ENCODE peak calls at places on chromosomes 11 and 22, in seven cellular contexts. V, A, N, O, D, F and R are unnamed samples.

GRCh38 chr22:45268167-45268957 is 16.4 kb upstream of the UPK3A start:
- DNase-seq in V (peak), A (peak), N (no peak), O (peak), D (peak), F (no peak), R (no peak)

GRCh38 chr22:49201046-49201970 is 626.4 kb downstream of the BRD1 start:
- DNase-seq in V (peak), A (no peak), N (no peak), O (no peak), D (peak), F (no peak), R (peak)

GRCh38 chr11:117146521-117146920 is 2.4 kb downstream of the PAFAH1B2 start:
- DNase-seq in V (no peak), A (no peak), N (no peak), O (no peak), D (no peak), F (no peak), R (no peak)

GRCh38 chr11:28343304-28344233 is 235.4 kb downstream of the METTL15 start:
- DNase-seq in V (no peak), A (peak), N (peak), O (no peak), D (no peak), F (no peak), R (no peak)

GRCh38 chr22:50299724-50300619 is 7.5 kb downstream of the PLXNB2 start:
- DNase-seq in V (peak), A (no peak), N (no peak), O (no peak), D (no peak), F (no peak), R (no peak)

GRCh38 chr22:49688516-49689254 is 139.0 kb downstream of the BRD1 start:
- DNase-seq in V (no peak), A (no peak), N (no peak), O (no peak), D (no peak), F (no peak), R (peak)

GRCh38 chr22:50420015-50420414 is 54.8 kb downstream of the SBF1 start:
- DNase-seq in V (no peak), A (no peak), N (no peak), O (no peak), D (no peak), F (no peak), R (no peak)

GRCh38 chr22:45227645-45228400 is 12.9 kb downstream of the KIAA0930 start:
- DNase-seq in V (no peak), A (no peak), N (no peak), O (peak), D (no peak), F (no peak), R (no peak)

GRCh38 chr11:60589611-60590010 is 74.4 kb downstream of the MS4A13 start:
- DNase-seq in V (no peak), A (no peak), N (peak), O (no peak), D (no peak), F (no peak), R (no peak)

GRCh38 chr11:60853469-60853950 is 2.2 kb downstream of the PTGDR2 start:
- DNase-seq in V (no peak), A (no peak), N (no peak), O (no peak), D (no peak), F (no peak), R (no peak)

GRCh38 chr11:22491826-22492225 is 133.8 kb downstream of the FANCF start:
- DNase-seq in V (no peak), A (no peak), N (no peak), O (no peak), D (no peak), F (no peak), R (no peak)

GRCh38 chr11:46697723-46698122 is 2.7 kb downstream of the ARHGAP1 start:
- DNase-seq in V (no peak), A (no peak), N (no peak), O (no peak), D (no peak), F (no peak), R (no peak)

GRCh38 chr11:46697303-46697702 is 3.1 kb downstream of the ARHGAP1 start:
- DNase-seq in V (no peak), A (no peak), N (no peak), O (no peak), D (no peak), F (no peak), R (no peak)

GRCh38 chr11:46694607-46695006 is 5.8 kb downstream of the ARHGAP1 start:
- DNase-seq in V (no peak), A (no peak), N (no peak), O (no peak), D (no peak), F (no peak), R (no peak)

GRCh38 chr11:46695345-46696211 is 4.8 kb downstream of the ARHGAP1 start:
- DNase-seq in V (no peak), A (no peak), N (no peak), O (no peak), D (no peak), F (no peak), R (no peak)

DNA sequence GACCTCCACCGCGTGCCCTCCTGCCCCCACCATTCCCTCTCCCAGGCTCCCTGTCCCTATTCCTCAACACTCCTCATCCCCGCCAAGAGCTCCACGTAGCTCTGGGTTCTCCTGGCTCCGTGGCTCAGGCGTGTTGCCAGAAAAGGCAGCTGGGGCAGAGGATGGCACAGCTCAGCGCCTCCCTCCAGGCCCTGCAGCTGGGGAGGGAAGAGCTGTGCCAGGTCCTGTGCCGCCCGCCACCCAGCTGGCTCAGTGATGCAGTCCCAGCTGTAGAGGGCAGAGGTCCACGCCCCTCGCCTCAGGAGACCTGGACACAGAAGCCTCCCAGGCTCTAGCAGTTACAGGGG is 4.2 kb downstream of the ARHGAP1 start:
- DNase-seq in V (peak), A (no peak), N (no peak), O (peak), D (no peak), F (no peak), R (no peak)
- TF ChIP-seq CTCF in V (no peak), A (no peak), N (no peak), O (no peak), D (no peak), F (no peak), R (no peak)

DNA sequence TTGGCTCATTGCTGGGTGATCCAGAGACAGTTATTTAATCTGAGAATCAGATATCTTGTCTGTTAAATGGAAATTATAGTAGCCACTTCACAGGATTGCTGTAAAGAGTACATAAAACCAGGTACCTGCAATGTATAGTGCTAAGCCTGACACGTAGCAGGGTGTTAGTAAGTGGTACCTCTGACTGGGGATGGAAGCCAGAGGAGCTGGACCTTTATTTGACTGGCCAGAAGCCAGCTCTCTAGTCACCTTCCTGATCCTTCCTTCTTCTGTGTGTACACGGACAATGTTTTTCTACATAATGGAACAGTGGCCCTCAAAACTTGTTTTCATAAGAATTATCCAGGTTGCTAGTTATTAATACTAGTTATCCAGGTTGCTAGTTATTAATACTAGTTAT is 25.5 kb upstream of the EHF start:
- DNase-seq in V (no peak), A (no peak), N (no peak), O (no peak), D (no peak), F (peak), R (no peak)
- TF ChIP-seq POLR2A in V (no peak), A (no peak), N (no peak), O (no peak), D (no peak), F (no peak), R (no peak)

GRCh38 chr11:96188625-96189006 is 154.4 kb downstream of the MAML2 start:
- DNase-seq in V (no peak), A (no peak), N (no peak), O (no peak), D (no peak), F (no peak), R (no peak)
- H3K27ac ChIP-seq in V (no peak), A (peak), N (no peak), O (peak), D (peak), F (peak), R (peak)

DNA sequence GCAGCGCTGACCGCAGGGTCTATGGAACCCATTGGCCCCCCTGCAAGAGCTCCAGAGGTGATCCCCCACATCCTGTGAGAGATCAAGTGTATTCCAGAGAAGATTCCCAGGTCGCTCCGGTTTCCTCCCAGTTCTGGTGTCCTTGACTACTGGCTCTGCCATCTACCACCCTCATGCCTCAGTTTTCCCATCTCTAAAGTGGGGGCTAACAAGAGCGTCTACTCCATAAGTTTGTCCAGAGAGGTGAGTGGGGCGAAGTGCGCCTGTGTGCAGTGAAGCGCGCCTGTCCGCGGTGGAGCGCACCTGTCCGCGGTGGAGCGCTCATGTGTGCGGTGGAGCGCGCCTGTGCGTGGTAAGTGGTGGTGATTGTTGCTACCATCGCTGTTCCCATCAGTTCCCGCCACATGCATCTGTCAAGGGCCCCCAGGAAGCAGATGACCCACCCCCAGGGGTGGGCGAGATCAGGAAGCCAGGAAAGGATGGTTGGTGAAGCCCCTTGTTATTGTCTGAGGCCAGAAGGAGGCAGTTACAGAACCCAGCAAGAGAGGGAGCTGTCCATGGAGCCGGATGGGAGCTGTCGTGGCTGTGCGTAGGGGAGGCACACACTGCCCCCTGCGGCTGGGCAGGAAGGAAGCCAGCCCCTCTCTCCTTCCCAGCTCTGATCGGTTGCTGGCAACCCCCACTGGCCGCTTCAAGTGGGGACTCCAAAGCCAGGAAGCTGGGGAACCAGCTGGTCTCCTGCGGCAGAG is 73.2 kb upstream of the FGF3 start:
- DNase-seq in V (no peak), A (no peak), N (no peak), O (no peak), D (no peak), F (no peak), R (no peak)
- TF ChIP-seq CTCF in V (no peak), A (no peak), N (peak), O (no peak), D (no peak), F (no peak), R (no peak)

GRCh38 chr22:46331496-46331895 is 4.0 kb upstream of the TRMU start:
- DNase-seq in V (no peak), A (no peak), N (no peak), O (no peak), D (no peak), F (no peak), R (no peak)

GRCh38 chr22:46337870-46338269 is 2.4 kb downstream of the TRMU start:
- DNase-seq in V (no peak), A (no peak), N (no peak), O (no peak), D (no peak), F (no peak), R (no peak)

GRCh38 chr22:46336119-46337078 is 885 bp downstream of the TRMU start:
- DNase-seq in V (no peak), A (no peak), N (no peak), O (peak), D (no peak), F (no peak), R (no peak)

GRCh38 chr22:46338636-46339035 is 3.1 kb downstream of the TRMU start:
- DNase-seq in V (no peak), A (no peak), N (no peak), O (no peak), D (no peak), F (no peak), R (no peak)

GRCh38 chr22:46335201-46336118 is at the start of gene TRMU:
- DNase-seq in V (peak), A (peak), N (peak), O (peak), D (peak), F (peak), R (no peak)
- TF ChIP-seq POLR2A in V (peak), A (peak), N (peak), O (no peak), D (peak), F (peak), R (no peak)

GRCh38 chr11:58900479-58901420 is 38.5 kb upstream of the GLYATL1 start:
- DNase-seq in V (peak), A (peak), N (peak), O (peak), D (no peak), F (peak), R (no peak)
- H3K27ac ChIP-seq in V (no peak), A (no peak), N (no peak), O (no peak), D (no peak), F (no peak), R (no peak)

DNA sequence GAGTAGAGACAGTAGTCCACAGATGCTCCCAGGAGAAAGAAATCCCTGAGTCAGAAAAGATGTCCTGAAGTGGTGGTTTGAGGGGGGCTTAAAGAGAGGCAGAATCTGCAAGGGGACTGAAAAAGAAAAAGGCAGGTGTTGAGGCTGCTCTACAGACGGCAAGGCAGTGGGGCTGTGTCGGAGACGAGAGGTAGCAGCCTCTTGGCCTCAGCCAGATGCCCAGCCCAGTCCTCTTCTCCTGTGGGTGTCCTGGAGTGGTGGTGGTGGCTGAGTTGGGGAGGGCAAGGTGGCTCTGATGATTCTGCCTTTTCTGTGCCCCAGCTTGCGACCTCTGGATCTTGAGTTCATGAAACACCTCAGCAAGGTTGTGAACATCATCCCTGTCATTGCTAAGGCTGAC is 9.3 kb upstream of the WBP2NL start:
- DNase-seq in V (no peak), A (no peak), N (no peak), O (no peak), D (no peak), F (no peak), R (no peak)
- TF ChIP-seq CTCF in V (no peak), A (no peak), N (no peak), O (no peak), D (no peak), F (no peak), R (no peak)

GRCh38 chr11:133955091-133955846 is 1.5 kb downstream of the IGSF9B start:
- DNase-seq in V (no peak), A (no peak), N (no peak), O (peak), D (peak), F (no peak), R (no peak)

GRCh38 chr11:133953999-133954398 is 2.8 kb downstream of the IGSF9B start:
- DNase-seq in V (no peak), A (no peak), N (no peak), O (no peak), D (no peak), F (no peak), R (no peak)

GRCh38 chr11:133957926-133958325 is 1.2 kb upstream of the IGSF9B start:
- DNase-seq in V (no peak), A (no peak), N (no peak), O (peak), D (peak), F (no peak), R (no peak)

GRCh38 chr11:133955945-133956421 is 785 bp downstream of the IGSF9B start:
- DNase-seq in V (no peak), A (no peak), N (no peak), O (no peak), D (no peak), F (no peak), R (no peak)

DNA sequence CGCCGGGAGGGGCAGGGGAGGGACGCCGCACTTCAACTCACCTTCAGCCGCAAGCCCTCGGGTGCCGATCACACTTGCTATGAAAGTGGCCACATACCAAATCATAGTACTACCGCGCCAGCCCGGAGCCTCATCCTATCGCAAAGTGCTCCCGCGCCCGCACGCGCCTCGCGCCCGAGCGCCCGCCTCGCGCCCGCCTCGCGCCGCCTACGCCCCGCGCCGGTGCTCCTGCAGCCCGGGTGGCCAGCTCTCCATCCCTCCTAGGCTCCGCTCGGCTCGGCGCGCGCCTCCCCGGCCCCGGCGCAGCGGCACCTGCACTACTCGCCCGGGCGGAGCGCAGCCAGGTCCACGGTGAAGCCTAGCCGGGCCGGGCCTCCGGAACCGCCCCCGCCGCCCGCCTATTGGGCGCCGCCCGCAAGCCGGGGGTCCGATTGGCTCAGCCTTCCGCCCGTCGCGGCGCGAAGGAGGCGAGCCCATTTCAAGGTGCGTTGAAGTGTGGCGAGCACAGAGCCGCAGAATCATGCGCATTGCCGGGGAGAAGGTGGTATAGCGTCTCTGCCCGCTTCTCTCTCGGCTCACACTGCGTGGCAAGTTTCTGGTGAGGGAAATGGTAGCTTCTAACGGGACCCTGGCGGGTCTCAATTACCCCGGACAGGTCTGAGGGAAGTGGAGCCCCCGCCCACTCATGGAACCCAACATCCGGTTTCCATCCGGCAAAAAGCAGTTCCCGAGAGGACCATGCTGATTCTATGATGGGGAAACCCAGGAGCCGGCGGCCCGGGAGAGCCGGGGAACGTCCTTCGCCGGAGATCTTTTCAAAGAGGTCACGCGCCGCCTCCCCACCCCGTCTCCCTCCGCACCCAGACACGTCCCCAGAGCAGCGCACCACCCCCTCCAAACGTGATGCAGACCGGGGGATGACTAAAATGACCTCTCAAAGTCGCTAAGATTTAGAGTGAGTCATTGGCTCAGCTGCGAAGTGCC is at the start of gene IGSF9B:
- DNase-seq in V (peak), A (peak), N (peak), O (peak), D (peak), F (peak), R (peak)
- TF ChIP-seq POLR2A in V (no peak), A (no peak), N (peak), O (no peak), D (peak), F (peak), R (peak)

GRCh38 chr11:9384535-9385287 is at the start of gene IPO7:
- DNase-seq in V (peak), A (peak), N (peak), O (peak), D (peak), F (peak), R (no peak)

GRCh38 chr11:9385288-9385902 is 943 bp downstream of the IPO7 start:
- DNase-seq in V (no peak), A (peak), N (no peak), O (no peak), D (no peak), F (no peak), R (no peak)

GRCh38 chr11:9386901-9387300 is 2.4 kb downstream of the IPO7 start:
- DNase-seq in V (no peak), A (no peak), N (no peak), O (no peak), D (no peak), F (no peak), R (no peak)

GRCh38 chr11:9380773-9381172 is 3.7 kb upstream of the IPO7 start:
- DNase-seq in V (no peak), A (no peak), N (no peak), O (peak), D (no peak), F (no peak), R (no peak)

GRCh38 chr11:9386086-9386485 is 1.6 kb downstream of the IPO7 start:
- DNase-seq in V (no peak), A (no peak), N (no peak), O (no peak), D (no peak), F (no peak), R (no peak)
- H3K27ac ChIP-seq in V (no peak), A (peak), N (peak), O (no peak), D (no peak), F (no peak), R (no peak)